ENCODE peak calls at places on chromosomes 4 and X, in four cellular contexts. Y is tibial nerve, W is tibial artery, B is left ventricle myocardium inferior. X is an unnamed sample.

GRCh38 chr4:55458611-55459010 is 62.9 kb downstream of the TMEM165 start:
- DNase-seq in Y (no peak), W (no peak), B (no peak), X (no peak)

GRCh38 chr4:182917182-182918043 is at the start of gene DCTD:
- DNase-seq in B (peak; percentile 84), Y (peak; percentile 63), W (peak; percentile 74), X (peak; percentile 88)

GRCh38 chrX:22690116-22690515 is 309.6 kb upstream of the DDX53 start:
- DNase-seq in W (no peak), B (no peak), Y (no peak), X (no peak)

GRCh38 chr4:53644607-53645006 is 53.3 kb upstream of the LNX1 start:
- DNase-seq in W (no peak), B (no peak), Y (no peak), X (no peak)

GRCh38 chr4:67934628-67935027 is 28.7 kb downstream of the TMPRSS11A start:
- DNase-seq in Y (no peak), W (no peak), B (no peak), X (no peak)

GRCh38 chr4:27692098-27692679 is 831.5 kb downstream of the STIM2 start:
- DNase-seq in B (no peak), Y (no peak), W (no peak), X (no peak)

GRCh38 chr4:108535757-108536156 is 84.6 kb upstream of the RPL34 start:
- DNase-seq in W (no peak), B (no peak), Y (no peak), X (no peak)

GRCh38 chr4:151691639-151692442 is 69.0 kb downstream of the GATB start:
- DNase-seq in B (peak; percentile 28), Y (peak; percentile 28), W (no peak), X (no peak)

GRCh38 chr4:123478859-123479345 is 82.3 kb downstream of the SPRY1 start:
- DNase-seq in Y (no peak), W (no peak), B (no peak), X (no peak)

GRCh38 chr4:82792912-82793649 is 5.5 kb downstream of the SCD5 start:
- DNase-seq in B (no peak), W (no peak), Y (no peak), X (no peak)

GRCh38 chrX:70436380-70436779 is 8.3 kb upstream of the DLG3 start:
- DNase-seq in Y (no peak), W (no peak), B (no peak), X (no peak)

GRCh38 chrX:97691901-97692455 is 808.3 kb downstream of the RPA4 start:
- DNase-seq in B (no peak), W (no peak), Y (no peak), X (no peak)

GRCh38 chr4:1463927-1464540 is 57.8 kb upstream of the NKX1-1 start:
- DNase-seq in Y (no peak), B (no peak), W (no peak), X (peak; percentile 65)

GRCh38 chrX:38061335-38061734 is 55.0 kb downstream of the SYTL5 start:
- DNase-seq in W (no peak), Y (no peak), B (no peak), X (no peak)

GRCh38 chr4:108081251-108081650 is 87.5 kb downstream of the LEF1 start:
- DNase-seq in B (no peak), Y (no peak), W (no peak), X (no peak)

GRCh38 chr4:153295131-153295755 is 49.2 kb upstream of the MND1 start:
- DNase-seq in B (no peak), W (no peak), Y (no peak), X (no peak)

GRCh38 chr4:161419822-161420221 is 744.0 kb downstream of the FSTL5 start:
- DNase-seq in B (no peak), W (peak; percentile 21), Y (peak; percentile 5), X (no peak)

GRCh38 chrX:111270339-111270738 is at the start of gene CAPN6:
- DNase-seq in B (no peak), Y (no peak), W (no peak), X (no peak)

GRCh38 chr4:90572996-90573395 is 445.8 kb downstream of the CCSER1 start:
- DNase-seq in Y (no peak), B (no peak), W (no peak), X (no peak)

GRCh38 chr4:8202108-8202507 is 3.0 kb downstream of the SH3TC1 start:
- DNase-seq in B (no peak), Y (no peak), W (no peak), X (no peak)

GRCh38 chr4:8202526-8203375 is 3.7 kb downstream of the SH3TC1 start:
- DNase-seq in B (no peak), W (no peak), Y (no peak), X (no peak)

GRCh38 chr4:8200302-8200975 is 1.3 kb downstream of the SH3TC1 start:
- DNase-seq in B (peak; percentile 82), W (peak; percentile 65), Y (peak; percentile 74), X (peak; percentile 77)

GRCh38 chr4:8199594-8200301 is 658 bp downstream of the SH3TC1 start:
- DNase-seq in W (no peak), B (no peak), Y (no peak), X (no peak)

DNA sequence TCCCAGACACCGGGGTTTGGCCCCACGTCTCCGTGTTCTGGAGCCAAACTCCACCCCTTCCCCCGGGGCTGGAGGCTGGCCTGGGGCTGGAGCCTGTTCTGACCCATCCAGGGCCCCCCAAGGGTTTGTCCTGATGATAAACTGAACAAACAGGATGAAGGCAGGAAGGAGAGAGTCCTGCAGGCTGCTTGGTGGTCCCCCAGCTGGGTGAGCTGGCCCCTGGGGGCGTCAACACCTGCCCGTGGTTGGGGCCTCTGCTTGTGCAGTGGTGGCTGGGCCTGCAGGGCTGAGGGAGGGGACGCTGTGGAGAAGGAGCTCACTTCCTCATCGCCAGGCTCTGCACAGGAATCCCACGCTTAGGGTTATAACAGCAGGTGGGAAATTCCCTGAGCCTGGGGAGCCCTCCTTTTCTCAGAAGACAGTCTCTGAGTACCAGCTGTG is 2.3 kb downstream of the SH3TC1 start:
- DNase-seq in B (peak; percentile 55), W (no peak), Y (no peak), X (no peak)
- H3K27ac ChIP-seq in B (peak overlapping the region; percentile 84), W (no peak overlapping the region), Y (peak overlapping the region; percentile 84), X (no peak overlapping the region)

GRCh38 chr4:37828843-37829242 is 2.4 kb downstream of the PGM2 start:
- DNase-seq in B (no peak), W (no peak), Y (no peak), X (no peak)
- H3K4me3 ChIP-seq in B (no peak overlapping the region), W (no peak overlapping the region), Y (no peak overlapping the region), X (no peak overlapping the region)

DNA sequence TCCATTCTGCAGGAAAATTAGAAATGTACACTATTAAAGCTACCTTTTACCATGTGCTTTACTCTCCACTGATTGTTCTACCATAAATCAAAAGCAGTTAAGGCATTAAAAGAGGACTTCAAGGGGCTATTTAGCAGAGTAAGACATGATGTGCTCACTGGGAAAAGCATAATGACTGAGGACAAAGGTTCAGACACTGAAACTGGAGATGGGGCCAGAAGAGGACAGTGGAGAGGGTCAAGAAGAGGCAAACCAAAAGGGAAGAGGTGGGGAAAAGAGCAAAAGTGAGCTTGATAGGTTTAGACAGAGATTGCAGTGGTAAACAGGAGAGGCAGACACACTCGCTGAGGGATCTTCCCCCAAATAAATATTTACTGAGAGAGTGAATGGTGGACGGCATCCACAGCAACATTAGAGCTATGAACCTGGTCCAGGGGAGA is 23.8 kb downstream of the SH3RF1 start:
- DNase-seq in W (no peak), B (no peak), Y (no peak), X (no peak)
- H3K4me1 ChIP-seq in W (peaks cover 80% of the 10 kb centered on the region), B (peaks cover 57% of the 10 kb centered on the region), Y (peaks cover 21% of the 10 kb centered on the region), X (peaks cover 15% of the 10 kb centered on the region)

GRCh38 chr4:147793569-147793968 is 61.7 kb downstream of the ARHGAP10 start:
- DNase-seq in B (no peak), Y (no peak), W (no peak), X (no peak)
- H3K27ac ChIP-seq in B (peak overlapping the region; percentile 73), Y (peak overlapping the region; percentile 30), W (no peak overlapping the region), X (no peak overlapping the region)

GRCh38 chr4:21848001-21848400 is 100.6 kb downstream of the KCNIP4 start:
- DNase-seq in Y (no peak), W (no peak), B (no peak), X (no peak)

GRCh38 chr4:21845663-21846062 is 102.9 kb downstream of the KCNIP4 start:
- DNase-seq in B (no peak), W (no peak), Y (no peak), X (no peak)
- H3K4me3 ChIP-seq in B (no peak overlapping the region), W (no peak overlapping the region), Y (no peak overlapping the region), X (no peak overlapping the region)

DNA sequence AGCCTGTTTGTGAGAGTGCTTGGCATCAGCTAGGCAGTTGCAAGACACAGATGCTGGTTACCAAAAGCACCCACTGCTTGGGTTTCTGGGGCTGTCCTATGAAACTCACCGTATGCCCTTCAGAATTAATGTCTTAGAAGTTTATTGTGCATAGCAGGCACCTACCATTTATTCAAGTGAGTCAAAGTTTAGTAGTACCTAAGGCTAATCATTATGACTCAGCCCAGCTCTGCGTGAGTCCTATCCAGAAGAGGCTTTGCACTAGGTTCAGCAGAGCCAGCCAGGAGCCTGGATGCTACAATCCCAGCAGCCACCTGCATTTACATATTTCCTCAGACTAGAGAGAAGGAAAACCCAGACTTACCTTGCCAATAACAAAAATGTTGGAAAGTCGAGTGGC is 4.2 kb downstream of the RPS4X start:
- DNase-seq in W (no peak), Y (no peak), B (no peak), X (no peak)
- H3K4me1 ChIP-seq in W (peaks cover 11% of the 10 kb centered on the region), Y (peaks cover 13% of the 10 kb centered on the region), B (peaks cover 22% of the 10 kb centered on the region), X (no peaks in the 10 kb centered on the region)

GRCh38 chrX:46200423-46200822 is 344.8 kb downstream of the ZNF674 start:
- DNase-seq in W (no peak), Y (no peak), B (no peak), X (no peak)
- H3K27ac ChIP-seq in W (no peak overlapping the region), Y (no peak overlapping the region), B (no peak overlapping the region), X (no peak overlapping the region)

GRCh38 chr4:139552908-139553307 is 3.1 kb downstream of the SETD7 start:
- DNase-seq in Y (peak; percentile 36), B (peak; percentile 38), W (peak; percentile 43), X (no peak)
- H3K4me3 ChIP-seq in Y (no peak overlapping the region), B (peak overlapping the region; percentile 92), W (no peak overlapping the region), X (no peak overlapping the region)

X was measured in aorta.